ENCODE peak calls at places on chromosomes 16 and 17, in ten cellular contexts. E is amygdala; G is substantia nigra; J is ureter; K is astrocyte of the hippocampus; C is stimulated activated CD4-positive, alpha-beta T cell treated with anti-CD3 and anti-CD28 coated beads, Interleukin-4, amount 100 ng/mL, for 1 hour; V is cardiac muscle cell; X is right cardiac atrium; F is ELF-1; N is fibroblast of lung. A is an unnamed sample.

GRCh38 chr17:77424585-77425344 is 284.0 kb downstream of the SEC14L1 start:
- DNase-seq in N (peak), V (peak), F (peak), G (peak), J (peak), X (peak), K (peak), C (no peak), E (no peak), A (peak)

GRCh38 chr17:44363613-44364159 is at the start of gene FAM171A2:
- DNase-seq in C (peak), X (peak), N (peak), G (no peak), F (peak), K (peak), J (no peak), E (no peak), V (peak), A (no peak)

GRCh38 chr16:14196539-14196938 is 125.4 kb downstream of the MRTFB start:
- DNase-seq in J (no peak), G (no peak), V (no peak), E (no peak), F (no peak), X (no peak), K (no peak), C (no peak), N (no peak), A (no peak)

GRCh38 chr17:50882851-50883250 is 16.7 kb upstream of the TOB1 start:
- DNase-seq in N (peak), F (no peak), E (no peak), C (no peak), J (no peak), G (no peak), X (no peak), V (no peak), K (peak), A (peak)

GRCh38 chr16:83953796-83954576 is 946 bp downstream of the OSGIN1 start:
- DNase-seq in F (peak), V (peak), E (no peak), G (no peak), K (peak), C (peak), X (no peak), N (peak), J (no peak), A (no peak)

GRCh38 chr16:11047057-11047456 is 102.7 kb downstream of the CLEC16A start:
- DNase-seq in V (no peak), G (no peak), X (no peak), J (no peak), E (no peak), F (no peak), C (no peak), K (no peak), N (peak), A (peak)

GRCh38 chr16:648071-648785 is 937 bp upstream of the WDR90 start:
- DNase-seq in X (no peak), F (no peak), J (no peak), C (peak), K (peak), V (peak), E (no peak), N (no peak), G (no peak), A (no peak)

GRCh38 chr17:10357768-10358167 is 15.0 kb downstream of the MYH13 start:
- DNase-seq in E (no peak), K (no peak), F (peak), N (no peak), J (no peak), G (no peak), C (peak), X (no peak), V (no peak), A (no peak)

GRCh38 chr16:6232060-6232459 is 1100.6 kb upstream of the RBFOX1 start:
- DNase-seq in C (no peak), V (no peak), K (no peak), N (no peak), F (no peak), E (no peak), J (no peak), X (no peak), G (no peak), A (no peak)

GRCh38 chr16:22267764-22268163 is 29.4 kb upstream of the POLR3E start:
- DNase-seq in V (no peak), J (no peak), N (no peak), F (no peak), E (no peak), G (no peak), K (no peak), C (no peak), X (no peak), A (no peak)

GRCh38 chr17:51238253-51238887 is 21.5 kb downstream of the MBTD1 start:
- DNase-seq in N (no peak), E (no peak), C (no peak), G (no peak), J (no peak), K (no peak), F (no peak), V (no peak), X (no peak), A (no peak)

GRCh38 chr17:49547566-49547965 is 28.1 kb upstream of the NXPH3 start:
- DNase-seq in X (peak), G (no peak), N (no peak), F (no peak), K (no peak), E (no peak), C (no peak), V (no peak), J (no peak), A (no peak)

GRCh38 chr17:1703063-1703462 is 7.1 kb downstream of the TLCD2 start:
- DNase-seq in X (no peak), G (no peak), V (no peak), E (no peak), K (no peak), C (no peak), J (no peak), F (no peak), N (peak), A (no peak)

GRCh38 chr17:82487898-82488297 is 29.4 kb downstream of the NARF start:
- DNase-seq in V (no peak), X (no peak), C (no peak), K (peak), J (no peak), F (no peak), E (no peak), G (no peak), N (no peak), A (no peak)

GRCh38 chr17:55161935-55162555 is 102.7 kb upstream of the HLF start:
- DNase-seq in E (no peak), F (no peak), X (no peak), C (no peak), J (no peak), V (no peak), K (peak), N (peak), G (no peak), A (peak)

GRCh38 chr17:38425744-38426143 is 2.5 kb upstream of the ARHGAP23 start:
- DNase-seq in X (peak), V (no peak), F (no peak), C (no peak), G (no peak), J (no peak), N (peak), E (no peak), K (peak), A (no peak)

GRCh38 chr17:41717408-41718286 is 5.5 kb downstream of the GAST start:
- DNase-seq in C (no peak), G (peak), X (no peak), F (peak), J (no peak), E (no peak), V (no peak), K (peak), N (peak), A (no peak)

GRCh38 chr17:57362797-57363556 is 106.7 kb downstream of the MSI2 start:
- DNase-seq in J (no peak), E (no peak), F (no peak), N (no peak), V (no peak), X (no peak), G (no peak), K (no peak), C (no peak), A (no peak)

GRCh38 chr16:14509055-14509454 is 121.0 kb downstream of the PARN start:
- DNase-seq in K (peak), N (peak), V (no peak), G (no peak), X (no peak), J (no peak), C (no peak), E (no peak), F (no peak), A (no peak)

GRCh38 chr16:85917012-85917411 is 18.1 kb downstream of the IRF8 start:
- DNase-seq in C (no peak), V (no peak), K (no peak), N (no peak), J (no peak), F (no peak), X (no peak), E (no peak), G (no peak), A (no peak)

GRCh38 chr17:35432176-35433074 is at the start of gene SLFN12:
- DNase-seq in X (peak), C (peak), V (peak), F (peak), G (no peak), J (peak), K (peak), N (peak), E (no peak), A (peak)

GRCh38 chr16:86221085-86221484 is 289.2 kb upstream of the FOXF1 start:
- DNase-seq in G (no peak), F (no peak), C (no peak), X (no peak), J (no peak), E (no peak), N (peak), V (no peak), K (no peak), A (no peak)